ENCODE peak calls at places on chromosomes 2 and 18, in five cellular contexts. Q is EL; H is HepG2; T is activated effector memory CD4-positive, alpha-beta T cell treated with Interleukin-2 at 50 U/mL for 16 hours; Y is stimulated activated naive CD4-positive, alpha-beta T cell treated with Interleukin-2 at 50 U/mL for 16 hours. M is an unnamed sample.

GRCh38 chr2:151410485-151410833 is 757 bp downstream of the RIF1 start:
- DNase-seq in Q (peak), H (peak), T (peak), Y (peak), M (peak)

GRCh38 chr18:8548186-8548585 is 61.1 kb upstream of the RAB12 start:
- DNase-seq in Q (peak), H (no peak), T (no peak), Y (no peak), M (no peak)

GRCh38 chr18:2572892-2573291 is 1.5 kb downstream of the NDC80 start:
- DNase-seq in Q (no peak), H (no peak), T (no peak), Y (no peak), M (no peak)

GRCh38 chr18:76943542-76944339 is 121.4 kb downstream of the ZNF236 start:
- DNase-seq in Q (peak), H (no peak), T (no peak), Y (no peak), M (no peak)

GRCh38 chr18:69408522-69408921 is 7.8 kb downstream of the DOK6 start:
- DNase-seq in Q (no peak), H (no peak), T (no peak), Y (no peak), M (no peak)

GRCh38 chr2:108949316-108950299 is 39.4 kb downstream of the EDAR start:
- DNase-seq in Q (no peak), H (no peak), T (no peak), Y (no peak), M (no peak)

GRCh38 chr2:88913280-88913679 is 221.8 kb downstream of the RPIA start:
- DNase-seq in Q (no peak), H (no peak), T (no peak), Y (no peak), M (no peak)

GRCh38 chr2:30237346-30238142 is 6.2 kb downstream of the LBH start:
- DNase-seq in Q (no peak), H (no peak), T (no peak), Y (peak), M (no peak)

GRCh38 chr18:79552696-79553095 is 126.9 kb upstream of the CTDP1 start:
- DNase-seq in Q (no peak), H (no peak), T (no peak), Y (no peak), M (no peak)

GRCh38 chr18:10352671-10353070 is 101.8 kb upstream of the APCDD1 start:
- DNase-seq in Q (no peak), H (no peak), T (no peak), Y (no peak), M (no peak)

GRCh38 chr2:146579154-146579930 is 1265.5 kb upstream of the ACVR2A start:
- DNase-seq in Q (peak), H (peak), T (no peak), Y (no peak), M (no peak)

GRCh38 chr2:233556756-233557736 is 9.5 kb downstream of the USP40 start:
- DNase-seq in Q (peak), H (no peak), T (no peak), Y (no peak), M (no peak)

GRCh38 chr18:76801567-76802505 is 20.5 kb upstream of the ZNF236 start:
- DNase-seq in Q (peak), H (peak), T (peak), Y (peak), M (no peak)

GRCh38 chr2:40346535-40347354 is 105.1 kb downstream of the SLC8A1 start:
- DNase-seq in Q (peak), H (no peak), T (no peak), Y (no peak), M (no peak)

GRCh38 chr2:158845869-158846268 is 50.8 kb downstream of the DAPL1 start:
- DNase-seq in Q (no peak), H (no peak), T (no peak), Y (no peak), M (no peak)

GRCh38 chr2:20595439-20596192 is 55.3 kb downstream of the HS1BP3 start:
- DNase-seq in Q (peak), H (peak), T (no peak), Y (no peak), M (no peak)

GRCh38 chr18:21678897-21679296 is 25.7 kb downstream of the ABHD3 start:
- DNase-seq in Q (no peak), H (no peak), T (no peak), Y (no peak), M (no peak)

GRCh38 chr2:77521931-77522470 is at the start of gene LRRTM4:
- DNase-seq in Q (no peak), H (no peak), T (no peak), Y (no peak), M (no peak)

GRCh38 chr2:97699765-97700444 is 13.5 kb upstream of the ZAP70 start:
- DNase-seq in Q (peak), H (peak), T (peak), Y (peak), M (no peak)

GRCh38 chr2:189408294-189408693 is 33.0 kb upstream of the WDR75 start:
- DNase-seq in Q (peak), H (no peak), T (no peak), Y (no peak), M (no peak)

GRCh38 chr18:48455555-48456478 is 46.6 kb upstream of the ZBTB7C start:
- DNase-seq in Q (peak), H (no peak), T (peak), Y (peak), M (peak)

GRCh38 chr2:236592821-236593220 is 23.2 kb downstream of the ACKR3 start:
- DNase-seq in Q (no peak), H (peak), T (no peak), Y (no peak), M (no peak)

GRCh38 chr18:4335386-4335785 is 119.7 kb downstream of the DLGAP1 start:
- DNase-seq in Q (no peak), H (no peak), T (no peak), Y (no peak), M (no peak)

GRCh38 chr2:220279840-220280239 is 652.4 kb downstream of the SLC4A3 start:
- DNase-seq in Q (peak), H (no peak), T (no peak), Y (no peak), M (no peak)

GRCh38 chr2:216071452-216071851 is 10.2 kb downstream of the PECR start:
- DNase-seq in Q (no peak), H (peak), T (no peak), Y (no peak), M (no peak)

GRCh38 chr2:224940618-224941017 is 101.7 kb downstream of the DOCK10 start:
- DNase-seq in Q (no peak), H (no peak), T (no peak), Y (no peak), M (no peak)

GRCh38 chr2:159229476-159230144 is 56.9 kb downstream of the WDSUB1 start:
- DNase-seq in Q (no peak), H (no peak), T (no peak), Y (no peak), M (no peak)

M was measured in T-helper 22 cell.